ENCODE peak calls at places on chromosomes 3 and 15, in four cellular contexts. C, U, Z and K are unnamed samples. For H3K4me1, the result is how much of the 10 kb centered on the place peaks cover.

GRCh38 chr15:40878785-40879184 is 4.8 kb upstream of the RHOV start:
- ATAC-seq in C (peak), U (no peak), Z (peak), K (no peak)

GRCh38 chr15:89766357-89767311 is 9.5 kb upstream of the MESP2 start:
- ATAC-seq in C (peak), U (peak), Z (no peak), K (no peak)

GRCh38 chr3:122678496-122678895 is 2.1 kb upstream of the PARP14 start:
- ATAC-seq in C (no peak), U (no peak), Z (no peak), K (no peak)

GRCh38 chr15:28892789-28893610 is 7.2 kb downstream of the APBA2 start:
- ATAC-seq in C (no peak), U (peak), Z (no peak), K (no peak)

GRCh38 chr3:193971268-193971751 is 164.6 kb upstream of the HES1 start:
- ATAC-seq in C (peak), U (no peak), Z (no peak), K (peak)

GRCh38 chr3:157388051-157388450 is 48.6 kb upstream of the PTX3 start:
- ATAC-seq in C (no peak), U (no peak), Z (no peak), K (no peak)

GRCh38 chr3:134308350-134308891 is 57.8 kb upstream of the RYK start:
- ATAC-seq in C (peak), U (peak), Z (peak), K (peak)

GRCh38 chr15:43376017-43376705 is 5.3 kb downstream of the TUBGCP4 start:
- ATAC-seq in C (no peak), U (peak), Z (peak), K (no peak)

GRCh38 chr3:134085034-134085775 is 55.5 kb upstream of the SLCO2A1 start:
- ATAC-seq in C (no peak), U (no peak), Z (no peak), K (no peak)

GRCh38 chr15:59501531-59502113 is 63.6 kb downstream of the FAM81A start:
- ATAC-seq in C (no peak), U (peak), Z (peak), K (no peak)

GRCh38 chr15:99241752-99242151 is 7.6 kb downstream of the TTC23 start:
- ATAC-seq in C (no peak), U (no peak), Z (no peak), K (no peak)

GRCh38 chr3:27345045-27345444 is 24.1 kb downstream of the NEK10 start:
- ATAC-seq in C (no peak), U (no peak), Z (no peak), K (no peak)

GRCh38 chr15:75929799-75930565 is 26.3 kb downstream of the FBXO22 start:
- ATAC-seq in C (no peak), U (no peak), Z (no peak), K (no peak)

GRCh38 chr15:31058236-31058962 is 43.1 kb downstream of the TRPM1 start:
- ATAC-seq in C (no peak), U (no peak), Z (no peak), K (no peak)

GRCh38 chr3:142117452-142117851 is 31.9 kb downstream of the TFDP2 start:
- ATAC-seq in C (no peak), U (no peak), Z (no peak), K (no peak)

DNA sequence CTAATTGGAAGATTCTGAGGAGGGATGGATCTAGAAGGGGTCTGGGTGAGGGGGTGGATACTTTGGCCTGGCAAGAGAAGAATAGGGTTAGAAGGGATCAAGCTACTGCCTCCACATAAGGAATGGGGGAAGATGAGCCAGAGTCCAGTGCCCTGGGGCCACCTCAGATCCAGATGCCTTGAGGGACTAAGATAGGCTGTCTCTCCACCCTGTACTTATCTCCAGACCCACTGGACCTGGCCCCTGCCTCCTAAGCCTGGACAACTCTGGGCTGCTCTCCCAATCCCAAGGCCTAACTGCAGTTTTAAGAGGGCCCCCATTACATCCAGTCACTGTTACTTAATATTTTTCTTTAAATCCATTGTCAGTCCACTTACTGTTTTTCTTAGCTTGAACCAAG is 2.0 kb downstream of the DVL3 start:
- ATAC-seq in C (no peak), U (no peak), Z (peak), K (no peak)
- H3K4me1 ChIP-seq in C (under half), U (under half), Z (under half), K (half or more)

DNA sequence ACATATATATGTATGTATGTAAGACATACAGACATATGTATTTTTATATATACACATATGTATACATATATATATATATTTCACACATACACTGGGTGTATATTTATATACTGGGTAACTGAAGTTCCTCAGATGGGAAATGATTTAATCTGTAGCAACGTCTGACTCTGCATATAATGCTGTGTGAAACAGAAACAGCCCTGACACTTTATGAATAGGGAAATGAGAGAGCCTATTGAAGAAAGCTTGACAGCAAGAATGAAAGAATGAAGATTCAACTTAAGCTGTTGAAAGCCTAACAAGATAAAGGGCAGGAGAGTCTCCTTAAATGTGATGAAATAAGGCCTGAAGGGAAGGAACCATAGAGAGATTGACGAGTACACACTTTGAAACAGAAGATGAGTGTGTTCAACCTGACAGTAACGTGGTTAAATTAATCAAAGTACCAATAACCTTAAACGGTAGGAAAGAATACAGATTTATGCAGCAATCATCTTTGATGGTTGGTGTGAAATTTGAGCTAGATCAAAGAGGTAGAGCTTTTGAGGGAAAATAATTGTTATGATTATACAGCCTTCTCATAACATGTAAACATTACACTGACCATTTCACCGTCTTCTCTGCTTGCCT is 169.9 kb downstream of the MECOM start:
- ATAC-seq in C (no peak), U (no peak), Z (no peak), K (no peak)
- TF ChIP-seq EP300 in C (no peak), U (no peak), Z (no peak), K (no peak)

DNA sequence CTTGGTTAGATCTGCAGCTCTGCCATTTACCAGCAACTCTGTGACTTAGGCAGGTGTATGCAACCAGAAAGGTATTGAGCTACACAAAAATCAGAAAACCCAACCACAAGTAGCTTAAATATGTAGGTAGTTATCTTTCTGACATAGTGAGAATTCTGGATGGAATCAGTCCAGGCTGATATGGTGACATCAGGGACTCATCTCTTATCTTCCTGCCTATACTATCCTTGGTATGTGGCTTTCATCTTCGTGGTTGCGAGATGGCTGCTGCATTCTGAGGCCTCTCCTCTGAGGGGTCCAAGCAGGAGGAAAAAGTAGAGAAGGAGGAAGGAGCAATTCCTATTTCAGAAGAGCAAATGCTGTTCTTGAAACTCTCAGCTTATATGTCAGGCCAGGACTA is 40.0 kb downstream of the CTDSPL start:
- ATAC-seq in C (no peak), U (no peak), Z (no peak), K (no peak)
- H3K4me1 ChIP-seq in C (half or more), U (under half), Z (under half), K (under half)

GRCh38 chr3:50227390-50228183 is 8.4 kb upstream of the GNAI2 start:
- ATAC-seq in C (peak), U (peak), Z (peak), K (peak)
- TF ChIP-seq EP300 in C (no peak), U (no peak), Z (no peak), K (no peak)

DNA sequence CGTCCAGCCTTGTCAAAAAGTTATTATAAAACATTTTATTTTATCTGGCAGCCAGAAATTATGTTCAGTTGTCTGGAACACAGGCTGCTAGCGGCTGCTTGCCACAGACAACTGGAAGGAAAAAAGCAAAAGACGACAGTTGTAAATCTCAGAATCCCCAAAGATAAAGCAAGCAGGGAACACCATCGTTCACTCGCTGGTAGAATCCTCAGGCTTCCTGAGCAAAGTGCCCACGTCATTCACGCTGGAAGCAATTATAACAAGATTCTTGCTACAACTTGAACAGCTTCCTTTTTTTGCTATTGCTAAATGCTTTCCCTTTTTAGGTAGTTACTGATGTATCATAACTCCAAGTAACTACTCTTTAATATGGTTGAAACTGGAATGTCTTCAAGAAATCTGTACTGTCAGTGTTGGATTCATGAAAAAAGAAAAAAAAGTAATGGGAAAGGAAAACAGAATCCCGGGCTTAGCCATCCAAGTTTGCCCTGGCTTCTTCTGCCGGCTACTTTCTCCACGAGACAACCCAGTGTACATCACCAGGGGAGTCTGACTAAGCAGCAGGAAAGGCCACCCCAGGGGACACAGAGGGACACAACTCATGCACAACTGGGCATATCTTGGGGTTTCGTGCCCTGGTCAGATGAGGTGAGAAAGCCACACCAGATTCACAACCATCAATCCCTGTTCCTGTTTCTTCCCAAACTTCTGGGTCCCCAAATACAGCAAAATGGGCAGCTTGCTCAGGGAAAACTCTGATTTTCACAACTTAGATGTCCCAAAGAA is 33.4 kb downstream of the ADAMTS17 start:
- ATAC-seq in C (no peak), U (no peak), Z (no peak), K (peak)
- H3K4me1 ChIP-seq in C (under half), U (under half), Z (under half), K (half or more)